ENCODE peak calls at places on chromosomes 6 and 20, in nine cellular contexts. S, M, J, Y, X, D, G, E and Q are unnamed samples.

GRCh38 chr20:8431538-8432434 is 299.7 kb downstream of the PLCB1 start:
- DNase-seq in S (peak; percentile 67), M (peak; percentile 88), J (no peak), Y (no peak), X (peak; percentile 88), D (no peak), G (peak; percentile 66), E (peak; percentile 18), Q (no peak)

GRCh38 chr6:1094306-1094705 is 217.6 kb upstream of the FOXQ1 start:
- DNase-seq in S (no peak), M (no peak), J (peak; percentile 79), Y (no peak), X (no peak), D (no peak), G (no peak), E (no peak), Q (no peak)

GRCh38 chr20:59751075-59751711 is 146.9 kb downstream of the PHACTR3 start:
- DNase-seq in S (peak; percentile 72), M (peak; percentile 62), J (peak; percentile 24), Y (peak; percentile 64), X (peak; percentile 77), D (no peak), G (peak; percentile 70), E (peak; percentile 64), Q (peak; percentile 73)

GRCh38 chr6:110323004-110323657 is 35.0 kb downstream of the METTL24 start:
- DNase-seq in S (no peak), M (no peak), J (no peak), Y (no peak), X (no peak), D (no peak), G (no peak), E (no peak), Q (no peak)

GRCh38 chr6:64249129-64249528 is 613.5 kb downstream of the PHF3 start:
- DNase-seq in S (no peak), M (peak; percentile 42), J (peak; percentile 74), Y (no peak), X (no peak), D (no peak), G (no peak), E (no peak), Q (peak; percentile 63)

GRCh38 chr6:43724914-43725642 is 37.5 kb upstream of the MRPS18A start:
- DNase-seq in S (peak; percentile 90), M (peak; percentile 99), J (peak; percentile 95), Y (peak; percentile 91), X (peak; percentile 88), D (peak; percentile 37), G (peak; percentile 43), E (peak; percentile 90), Q (peak; percentile 88)

GRCh38 chr6:2125158-2125557 is 120.2 kb downstream of the GMDS start:
- DNase-seq in S (no peak), M (no peak), J (no peak), Y (no peak), X (no peak), D (no peak), G (no peak), E (no peak), Q (no peak)

GRCh38 chr6:157123245-157123644 is 200.1 kb downstream of the TMEM242 start:
- DNase-seq in S (no peak), M (peak; percentile 45), J (no peak), Y (no peak), X (no peak), D (no peak), G (no peak), E (no peak), Q (no peak)

GRCh38 chr6:87718662-87719433 is 16.8 kb upstream of the AKIRIN2 start:
- DNase-seq in S (no peak), M (peak; percentile 68), J (peak; percentile 51), Y (no peak), X (no peak), D (no peak), G (no peak), E (no peak), Q (peak; percentile 51)

GRCh38 chr20:295804-296203 is 1.6 kb upstream of the ZCCHC3 start:
- DNase-seq in S (no peak), M (no peak), J (no peak), Y (no peak), X (no peak), D (no peak), G (no peak), E (no peak), Q (no peak)

GRCh38 chr20:297098-297924 is at the start of gene ZCCHC3:
- DNase-seq in S (peak; percentile 95), M (peak; percentile 99), J (peak; percentile 93), Y (peak; percentile 91), X (peak; percentile 96), D (peak; percentile 73), G (peak; percentile 92), E (peak; percentile 84), Q (peak; percentile 96)

GRCh38 chr20:300345-300744 is 3.0 kb downstream of the ZCCHC3 start:
- DNase-seq in S (no peak), M (peak; percentile 29), J (no peak), Y (no peak), X (no peak), D (no peak), G (no peak), E (no peak), Q (no peak)

GRCh38 chr20:298755-299391 is 1.5 kb downstream of the ZCCHC3 start:
- DNase-seq in S (no peak), M (no peak), J (no peak), Y (no peak), X (no peak), D (no peak), G (no peak), E (no peak), Q (no peak)

DNA sequence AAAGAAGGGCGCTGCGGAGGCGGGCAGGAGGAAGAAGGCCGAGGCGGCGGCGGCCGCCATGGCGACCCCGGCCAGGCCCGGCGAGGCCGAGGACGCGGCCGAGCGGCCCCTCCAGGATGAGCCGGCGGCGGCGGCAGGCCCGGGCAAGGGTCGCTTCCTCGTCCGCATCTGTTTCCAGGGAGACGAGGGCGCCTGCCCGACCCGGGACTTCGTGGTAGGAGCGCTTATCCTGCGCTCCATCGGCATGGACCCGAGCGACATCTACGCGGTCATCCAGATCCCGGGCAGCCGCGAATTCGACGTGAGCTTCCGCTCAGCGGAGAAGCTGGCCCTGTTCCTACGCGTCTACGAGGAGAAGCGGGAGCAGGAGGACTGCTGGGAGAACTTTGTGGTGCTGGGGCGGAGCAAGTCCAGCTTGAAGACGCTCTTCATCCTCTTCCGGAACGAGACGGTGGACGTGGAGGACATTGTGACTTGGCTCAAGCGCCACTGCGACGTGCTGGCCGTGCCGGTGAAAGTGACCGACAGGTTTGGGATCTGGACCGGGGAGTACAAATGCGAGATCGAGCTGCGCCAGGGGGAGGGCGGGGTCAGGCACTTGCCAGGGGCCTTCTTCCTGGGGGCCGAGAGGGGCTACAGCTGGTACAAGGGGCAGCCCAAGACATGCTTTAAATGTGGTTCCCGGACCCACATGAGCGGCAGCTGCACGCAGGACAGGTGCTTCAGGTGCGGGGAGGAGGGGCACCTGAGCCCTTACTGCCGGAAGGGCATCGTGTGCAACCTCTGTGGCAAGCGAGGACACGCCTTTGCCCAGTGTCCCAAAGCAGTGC is 770 bp downstream of the ZCCHC3 start:
- DNase-seq in S (peak; percentile 83), M (peak; percentile 77), J (peak; percentile 71), Y (peak; percentile 57), X (peak; percentile 84), D (peak; percentile 13), G (peak; percentile 62), E (peak; percentile 34), Q (peak; percentile 66)
- H3K4me1 ChIP-seq in S (peaks cover 33% of the 10 kb centered on the region), M (peaks cover 34% of the 10 kb centered on the region), J (peaks cover 17% of the 10 kb centered on the region), Y (peaks cover 27% of the 10 kb centered on the region), X (peaks cover 44% of the 10 kb centered on the region), D (peaks cover 26% of the 10 kb centered on the region), G (peaks cover 15% of the 10 kb centered on the region), E (peaks cover 28% of the 10 kb centered on the region), Q (peaks cover 29% of the 10 kb centered on the region)

DNA sequence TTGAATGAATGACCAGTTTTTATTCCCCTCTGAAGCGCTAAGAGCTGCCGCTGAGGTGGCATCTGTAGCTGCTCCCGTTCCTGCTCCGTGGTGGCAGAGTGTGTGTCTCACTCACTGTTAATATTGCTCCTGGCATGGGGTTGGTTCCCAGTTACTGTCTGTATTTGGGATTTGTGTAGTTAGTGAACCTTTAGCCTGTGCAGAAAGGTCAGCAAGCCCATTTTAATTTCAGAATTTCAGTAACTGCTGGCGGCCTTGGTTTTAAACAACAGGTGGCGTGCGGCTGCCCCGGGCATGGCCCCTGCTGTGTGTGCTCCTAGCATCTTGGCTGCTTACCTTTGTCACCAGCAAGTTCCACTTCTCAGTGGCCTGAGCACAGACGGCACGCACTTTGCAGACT is 54.1 kb upstream of the SLC22A1 start:
- DNase-seq in S (no peak), M (no peak), J (no peak), Y (no peak), X (no peak), D (no peak), G (no peak), E (no peak), Q (no peak)
- H3K36me3 ChIP-seq in S (peaks cover 14% of the 10 kb centered on the region), M (peaks cover 43% of the 10 kb centered on the region), J (peaks cover 70% of the 10 kb centered on the region), Y (peaks cover 4% of the 10 kb centered on the region), X (peaks cover 89% of the 10 kb centered on the region), D (peaks cover 50% of the 10 kb centered on the region), G (no peaks in the 10 kb centered on the region), E (no peaks in the 10 kb centered on the region), Q (peaks cover 10% of the 10 kb centered on the region)

DNA sequence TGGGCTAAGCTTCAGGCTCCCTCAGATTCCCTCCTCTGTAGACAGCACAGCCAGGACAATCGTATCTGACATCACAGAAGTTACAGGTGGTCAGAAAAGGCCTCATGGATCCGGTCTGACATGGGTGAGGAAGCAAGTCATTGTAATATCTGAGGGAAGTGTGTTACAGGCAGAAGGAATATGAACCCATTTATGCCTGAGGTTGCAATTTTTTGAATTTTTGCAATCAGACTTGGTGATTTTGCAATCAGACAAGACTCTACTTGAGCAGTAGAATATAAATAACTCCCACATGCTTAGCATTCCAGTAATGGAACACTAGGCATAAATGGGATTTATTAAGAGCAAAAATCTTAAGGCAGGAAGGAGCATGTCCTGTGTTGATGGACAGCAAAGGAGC is 52.1 kb downstream of the CBLN4 start:
- DNase-seq in S (no peak), M (no peak), J (no peak), Y (no peak), X (no peak), D (no peak), G (no peak), E (no peak), Q (no peak)
- H3K9me3 ChIP-seq in S (peaks cover 11% of the 10 kb centered on the region), M (peaks cover under 1% of the 10 kb centered on the region), J (peaks cover 13% of the 10 kb centered on the region), Y (no peaks in the 10 kb centered on the region), X (no peaks in the 10 kb centered on the region), D (no peaks in the 10 kb centered on the region), G (no peaks in the 10 kb centered on the region), E (peaks cover 12% of the 10 kb centered on the region), Q (peaks cover 38% of the 10 kb centered on the region)

DNA sequence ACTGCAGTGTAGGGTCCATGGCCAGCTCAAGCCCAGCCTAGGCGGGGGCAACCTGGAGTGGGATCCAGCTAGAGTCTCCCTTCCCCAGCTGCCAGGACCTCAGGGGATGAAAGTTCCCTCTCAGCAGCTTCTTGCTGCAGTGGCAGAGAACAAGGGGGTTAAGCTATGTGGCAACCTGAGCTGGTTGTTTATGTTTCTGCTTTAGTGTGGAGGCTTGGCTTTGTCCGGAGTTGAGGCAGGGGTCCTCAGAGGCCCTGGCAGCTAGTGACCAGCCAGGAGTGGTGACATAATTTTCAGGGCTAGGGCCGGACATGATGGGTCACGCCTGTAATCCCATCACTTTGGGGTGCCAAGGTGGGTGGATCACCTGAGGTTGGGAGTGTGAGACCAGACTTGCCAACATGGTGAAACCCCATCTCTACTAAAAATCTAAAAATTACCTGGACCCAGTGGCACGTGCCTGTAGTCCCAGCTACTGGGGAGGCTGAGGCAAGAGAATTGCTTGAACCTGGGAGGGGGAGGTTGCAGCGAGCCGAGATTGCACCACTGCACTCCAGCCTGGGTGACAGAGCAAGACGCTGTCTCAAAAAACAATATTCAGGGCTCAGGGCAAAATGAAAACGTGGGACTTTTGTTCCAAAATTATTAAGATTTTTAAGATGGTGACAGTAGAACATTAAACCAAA is 8.5 kb upstream of the PCIF1 start:
- DNase-seq in S (no peak), M (no peak), J (no peak), Y (no peak), X (no peak), D (no peak), G (no peak), E (no peak), Q (no peak)
- H3K4me1 ChIP-seq in S (peaks cover 14% of the 10 kb centered on the region), M (peaks cover 8% of the 10 kb centered on the region), J (peaks cover 11% of the 10 kb centered on the region), Y (no peaks in the 10 kb centered on the region), X (peaks cover 13% of the 10 kb centered on the region), D (no peaks in the 10 kb centered on the region), G (peaks cover 22% of the 10 kb centered on the region), E (peaks cover 12% of the 10 kb centered on the region), Q (peaks cover 8% of the 10 kb centered on the region)